ENCODE peak calls at places on chromosomes 2 and 18, in five cellular contexts. R is IMR-90, I is neuronal stem cell, A is H9, K is mesenchymal stem cell. Y is an unnamed sample. For H3K79me1, the result is how much of the 10 kb centered on the place peaks cover.

GRCh38 chr18:32040936-32041335 is 22.3 kb downstream of the RNF125 start:
- DNase-seq in R (no peak), I (no peak), A (no peak), K (no peak), Y (no peak)

GRCh38 chr2:121960251-121960650 is 204.8 kb downstream of the TSN start:
- DNase-seq in R (no peak), I (no peak), A (no peak), K (no peak), Y (no peak)

GRCh38 chr18:53906681-53907080 is 317.8 kb downstream of the MBD2 start:
- DNase-seq in R (no peak), I (no peak), A (no peak), K (no peak), Y (peak)

GRCh38 chr18:48778344-48779011 is 172.3 kb downstream of the SMAD7 start:
- DNase-seq in R (no peak), I (no peak), A (no peak), K (no peak), Y (no peak)

GRCh38 chr2:10163498-10164486 is 41.3 kb downstream of the RRM2 start:
- DNase-seq in R (peak), I (no peak), A (no peak), K (no peak), Y (no peak)

GRCh38 chr2:190407246-190407661 is 901 bp upstream of the MFSD6 start:
- DNase-seq in R (no peak), I (peak), A (peak), K (no peak), Y (no peak)

GRCh38 chr18:50038448-50038847 is 156.5 kb downstream of the MYO5B start:
- DNase-seq in R (no peak), I (no peak), A (no peak), K (peak), Y (no peak)

GRCh38 chr18:78699516-78699915 is 280.1 kb upstream of the SALL3 start:
- DNase-seq in R (no peak), I (no peak), A (no peak), K (no peak), Y (no peak)

GRCh38 chr2:112680666-112681101 is 34.9 kb downstream of the SLC20A1 start:
- DNase-seq in R (no peak), I (no peak), A (no peak), K (no peak), Y (no peak)

GRCh38 chr2:163850036-163850435 is 114.2 kb upstream of the FIGN start:
- DNase-seq in R (no peak), I (no peak), A (no peak), K (no peak), Y (peak)

GRCh38 chr2:202847693-202848524 is 23.7 kb downstream of the ICA1L start:
- DNase-seq in R (no peak), I (no peak), A (no peak), K (no peak), Y (no peak)

GRCh38 chr2:67625671-67626070 is 228.5 kb downstream of the ETAA1 start:
- DNase-seq in R (peak), I (no peak), A (no peak), K (peak), Y (no peak)

GRCh38 chr2:19337202-19337601 is 21.2 kb downstream of the OSR1 start:
- DNase-seq in R (no peak), I (no peak), A (no peak), K (no peak), Y (no peak)

GRCh38 chr2:46887028-46887885 is 28.3 kb downstream of the MCFD2 start:
- DNase-seq in R (peak), I (no peak), A (no peak), K (no peak), Y (no peak)

GRCh38 chr2:201833796-201834195 is 27.5 kb downstream of the CDK15 start:
- DNase-seq in R (no peak), I (no peak), A (no peak), K (no peak), Y (no peak)

GRCh38 chr2:171521361-171522056 is 765 bp upstream of the CYBRD1 start:
- DNase-seq in R (no peak), I (no peak), A (no peak), K (no peak), Y (no peak)

GRCh38 chr2:171522057-171522803 is at the start of gene CYBRD1:
- DNase-seq in R (peak), I (peak), A (peak), K (peak), Y (peak)

GRCh38 chr2:171522804-171523338 is 597 bp downstream of the CYBRD1 start:
- DNase-seq in R (no peak), I (peak), A (peak), K (no peak), Y (peak)

GRCh38 chr2:171523969-171524401 is 1.7 kb downstream of the CYBRD1 start:
- DNase-seq in R (peak), I (no peak), A (no peak), K (no peak), Y (peak)

GRCh38 chr2:171523339-171523931 is 1.2 kb downstream of the CYBRD1 start:
- DNase-seq in R (peak), I (peak), A (peak), K (peak), Y (peak)
- H3K79me1 ChIP-seq in R (under half), I (under half), A (under half), K (under half), Y (under half)

GRCh38 chr2:182240862-182241371 is 185.9 kb downstream of the PDE1A start:
- DNase-seq in R (peak), I (no peak), A (peak), K (peak), Y (peak)

GRCh38 chr2:182245963-182246362 is 180.9 kb downstream of the PDE1A start:
- DNase-seq in R (peak), I (no peak), A (no peak), K (no peak), Y (no peak)

GRCh38 chr2:182241936-182242335 is 184.9 kb downstream of the PDE1A start:
- DNase-seq in R (peak), I (no peak), A (no peak), K (no peak), Y (peak)

GRCh38 chr2:182247831-182248230 is 179.0 kb downstream of the PDE1A start:
- DNase-seq in R (no peak), I (no peak), A (no peak), K (no peak), Y (peak)

GRCh38 chr2:182242561-182242960 is 184.3 kb downstream of the PDE1A start:
- DNase-seq in R (no peak), I (peak), A (no peak), K (no peak), Y (no peak)
- H3K79me1 ChIP-seq in R (under half), I (under half), A (under half), K (under half), Y (under half)

GRCh38 chr2:159776321-159776720 is 21.7 kb downstream of the CD302 start:
- DNase-seq in R (no peak), I (no peak), A (no peak), K (no peak), Y (no peak)

GRCh38 chr2:159774370-159774990 is 23.5 kb downstream of the CD302 start:
- DNase-seq in R (no peak), I (no peak), A (no peak), K (no peak), Y (peak)

GRCh38 chr2:159773876-159774275 is 24.1 kb downstream of the CD302 start:
- DNase-seq in R (peak), I (no peak), A (no peak), K (no peak), Y (peak)

GRCh38 chr2:159773426-159773825 is 24.6 kb downstream of the CD302 start:
- DNase-seq in R (peak), I (no peak), A (no peak), K (no peak), Y (peak)

DNA sequence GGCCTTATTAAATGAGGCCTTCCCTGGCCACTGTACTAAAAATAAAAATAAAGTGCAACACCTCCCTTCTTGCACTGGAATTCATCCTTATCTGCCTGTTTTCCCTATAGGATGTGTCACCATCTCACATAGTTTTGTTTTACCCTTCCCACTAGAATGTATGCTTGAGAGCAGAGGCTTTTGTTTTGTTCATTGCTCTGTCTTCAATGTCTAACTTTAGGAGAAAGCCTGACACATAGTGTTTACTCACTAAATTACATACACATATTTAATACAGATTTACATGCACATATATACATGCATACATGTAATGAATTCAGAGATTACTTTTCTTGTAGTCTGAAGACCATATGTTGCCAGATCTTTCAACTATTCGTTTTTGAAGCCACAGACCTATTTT is 23.0 kb downstream of the CD302 start:
- DNase-seq in R (peak), I (no peak), A (no peak), K (no peak), Y (peak)
- H3K79me1 ChIP-seq in R (under half), I (under half), A (under half), K (under half), Y (under half)

GRCh38 chr2:120769787-120770120 is 34.1 kb downstream of the GLI2 start:
- DNase-seq in R (no peak), I (no peak), A (no peak), K (no peak), Y (no peak)

GRCh38 chr2:120770641-120771040 is 35.0 kb downstream of the GLI2 start:
- DNase-seq in R (no peak), I (no peak), A (no peak), K (no peak), Y (no peak)

GRCh38 chr2:120770176-120770575 is 34.5 kb downstream of the GLI2 start:
- DNase-seq in R (no peak), I (no peak), A (no peak), K (no peak), Y (no peak)

GRCh38 chr2:120768112-120769048 is 32.7 kb downstream of the GLI2 start:
- DNase-seq in R (no peak), I (no peak), A (no peak), K (no peak), Y (no peak)

GRCh38 chr2:120769076-120769786 is 33.6 kb downstream of the GLI2 start:
- DNase-seq in R (no peak), I (no peak), A (no peak), K (no peak), Y (no peak)
- H3K79me1 ChIP-seq in R (under half), I (under half), A (under half), K (under half), Y (under half)

DNA sequence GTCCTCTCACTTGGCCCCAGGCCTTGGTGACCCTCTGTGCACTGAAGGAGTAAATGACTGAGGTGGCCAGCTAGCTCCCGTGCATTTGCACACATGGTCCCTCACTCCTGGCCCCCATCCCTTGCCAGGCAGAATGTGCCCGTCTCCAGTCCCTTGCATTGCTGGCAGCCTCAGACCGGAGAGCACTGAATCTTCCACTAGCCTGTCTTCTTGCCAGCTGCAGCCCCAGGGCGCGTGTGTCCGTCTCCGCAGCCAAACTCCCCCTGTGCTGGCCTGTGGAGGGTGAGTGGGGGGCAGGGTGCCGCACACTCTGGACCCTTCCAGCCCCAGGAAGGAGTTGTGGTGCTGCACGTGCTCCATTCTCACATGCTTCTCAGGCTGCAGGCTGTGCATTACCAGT is 35.9 kb downstream of the INPP4A start:
- DNase-seq in R (no peak), I (no peak), A (no peak), K (no peak), Y (no peak)
- H3K79me1 ChIP-seq in R (under half), I (under half), A (under half), K (half or more), Y (under half)

DNA sequence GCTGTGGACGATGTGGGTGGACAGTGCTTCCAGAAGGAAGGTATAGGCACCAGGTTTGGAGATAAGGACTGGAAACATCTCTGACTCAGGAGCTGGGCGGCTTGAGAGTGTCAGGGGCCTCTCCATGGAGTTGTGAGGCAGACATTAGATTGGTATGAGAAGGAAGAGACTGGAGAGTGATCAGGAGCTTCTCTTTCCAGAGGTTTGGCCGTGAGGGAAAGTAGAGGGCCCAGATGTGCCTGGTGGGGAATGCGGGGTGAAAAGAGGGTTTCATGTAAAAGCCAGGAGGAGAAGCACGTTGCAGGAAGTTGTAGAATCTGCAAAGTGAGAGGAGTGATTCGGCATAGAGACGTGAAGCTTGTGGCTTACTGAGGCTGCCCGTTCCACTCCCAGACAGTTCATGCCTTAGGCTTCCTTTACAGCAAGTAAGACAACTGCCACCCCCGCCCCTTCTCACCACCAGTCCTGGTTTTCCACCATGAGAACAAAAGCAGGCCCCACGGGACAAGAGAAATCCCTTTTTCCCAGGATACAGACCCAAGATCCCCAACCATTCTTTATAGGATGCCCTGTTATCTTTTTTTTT is 166.3 kb upstream of the HDAC4 start:
- DNase-seq in R (no peak), I (no peak), A (no peak), K (no peak), Y (no peak)
- H3K79me1 ChIP-seq in R (under half), I (under half), A (under half), K (under half), Y (under half)

GRCh38 chr2:3386448-3386958 is 7.0 kb downstream of the TRAPPC12 start:
- DNase-seq in R (peak), I (no peak), A (no peak), K (no peak), Y (no peak)
- H3K79me1 ChIP-seq in R (under half), I (under half), A (under half), K (under half), Y (under half)

GRCh38 chr2:128289439-128289838 is 29.2 kb downstream of the HS6ST1 start:
- DNase-seq in R (no peak), I (no peak), A (peak), K (no peak), Y (peak)

GRCh38 chr2:128291161-128291843 is 27.4 kb downstream of the HS6ST1 start:
- DNase-seq in R (no peak), I (no peak), A (no peak), K (peak), Y (peak)

GRCh38 chr2:128288781-128289180 is 29.9 kb downstream of the HS6ST1 start:
- DNase-seq in R (no peak), I (no peak), A (no peak), K (no peak), Y (no peak)

GRCh38 chr2:128291844-128292598 is 26.6 kb downstream of the HS6ST1 start:
- DNase-seq in R (no peak), I (no peak), A (no peak), K (no peak), Y (peak)

GRCh38 chr2:128290356-128290755 is 28.3 kb downstream of the HS6ST1 start:
- DNase-seq in R (peak), I (no peak), A (no peak), K (no peak), Y (peak)
- H3K79me1 ChIP-seq in R (under half), I (under half), A (under half), K (half or more), Y (under half)